ENCODE peak calls at places on chromosomes 13 and 19, in four cellular contexts. S is adrenal gland, P is ovary, H is heart left ventricle. C is an unnamed sample.

GRCh38 chr13:49098198-49098597 is 121.9 kb upstream of the MLNR start:
- DNase-seq in S (peak; percentile 58), P (no peak), H (peak; percentile 27), C (no peak)

GRCh38 chr13:79126706-79127105 is 279.3 kb downstream of the RBM26 start:
- DNase-seq in S (no peak), P (no peak), H (no peak), C (no peak)

GRCh38 chr13:90889906-90890305 is 457.6 kb upstream of the MIR17HG start:
- DNase-seq in S (no peak), P (no peak), H (no peak), C (no peak)

GRCh38 chr13:33512880-33513554 is 227.5 kb upstream of the STARD13 start:
- DNase-seq in S (no peak), P (no peak), H (no peak), C (no peak)

GRCh38 chr13:93559718-93560117 is 333.1 kb downstream of the GPC6 start:
- DNase-seq in S (no peak), P (no peak), H (no peak), C (no peak)

GRCh38 chr13:59651479-59651878 is 512.2 kb downstream of the DIAPH3 start:
- DNase-seq in S (no peak), P (no peak), H (no peak), C (no peak)

GRCh38 chr13:114148521-114148855 is 16.1 kb upstream of the RASA3 start:
- DNase-seq in S (peak; percentile 8), P (no peak), H (peak; percentile 8), C (no peak)

GRCh38 chr19:50552540-50552939 is 15.7 kb downstream of the LRRC4B start:
- DNase-seq in S (no peak), P (no peak), H (no peak), C (no peak)

GRCh38 chr19:36182612-36183454 is 30.6 kb upstream of the COX7A1 start:
- DNase-seq in S (no peak), P (no peak), H (no peak), C (no peak)

GRCh38 chr13:78437781-78438180 is 165.6 kb downstream of the POU4F1 start:
- DNase-seq in S (no peak), P (no peak), H (no peak), C (no peak)

GRCh38 chr19:49391581-49392399 is 3.7 kb downstream of the KASH5 start:
- DNase-seq in S (peak; percentile 79), P (peak; percentile 72), H (peak; percentile 66), C (no peak)

GRCh38 chr19:32253683-32254020 is 91.8 kb upstream of the ZNF507 start:
- DNase-seq in S (no peak), P (no peak), H (no peak), C (no peak)

GRCh38 chr19:41563847-41564514 is 12.0 kb upstream of the CEACAM21 start:
- DNase-seq in S (no peak), P (no peak), H (no peak), C (no peak)

GRCh38 chr13:97498419-97498818 is 64.5 kb downstream of the RAP2A start:
- DNase-seq in S (no peak), P (no peak), H (no peak), C (no peak)

GRCh38 chr19:29680447-29680846 is 15.2 kb downstream of the PLEKHF1 start:
- DNase-seq in S (no peak), P (no peak), H (no peak), C (peak; percentile 35)

GRCh38 chr19:7870571-7871279 is 3.5 kb downstream of the PRR36 start:
- DNase-seq in S (peak; percentile 89), P (peak; percentile 88), H (no peak), C (no peak)

GRCh38 chr19:10517361-10517759 is at the start of gene S1PR5:
- DNase-seq in S (peak; percentile 33), P (no peak), H (no peak), C (no peak)

GRCh38 chr13:40287428-40287827 is 379.0 kb downstream of the FOXO1 start:
- DNase-seq in S (no peak), P (no peak), H (no peak), C (no peak)

GRCh38 chr13:23889598-23890224 is 511 bp upstream of the MIPEP start:
- DNase-seq in S (no peak), P (no peak), H (no peak), C (no peak)

GRCh38 chr13:77114271-77114670 is 87.3 kb upstream of the FBXL3 start:
- DNase-seq in S (no peak), P (no peak), H (no peak), C (no peak)

GRCh38 chr19:18476507-18477041 is 38.6 kb upstream of the ISYNA1 start:
- DNase-seq in S (no peak), P (no peak), H (no peak), C (no peak)

GRCh38 chr13:55653497-55653896 is 1487.2 kb upstream of the PRR20A start:
- DNase-seq in S (no peak), P (no peak), H (no peak), C (no peak)

GRCh38 chr19:57269515-57270250 is 10.6 kb upstream of the ZNF460 start:
- DNase-seq in S (no peak), P (no peak), H (no peak), C (no peak)

GRCh38 chr13:29918845-29919244 is 68.4 kb upstream of the UBL3 start:
- DNase-seq in S (no peak), P (no peak), H (no peak), C (no peak)

GRCh38 chr19:33465371-33465770 is 56.2 kb downstream of the PEPD start:
- DNase-seq in S (no peak), P (peak; percentile 13), H (no peak), C (no peak)

GRCh38 chr19:56124578-56124977 is 3.5 kb upstream of the ZNF787 start:
- DNase-seq in S (no peak), P (no peak), H (no peak), C (no peak)

GRCh38 chr19:56132316-56132822 is 8.7 kb upstream of the ZNF444 start:
- DNase-seq in S (no peak), P (no peak), H (no peak), C (no peak)

GRCh38 chr19:56131651-56132050 is 9.4 kb upstream of the ZNF444 start:
- DNase-seq in S (no peak), P (no peak), H (no peak), C (no peak)

GRCh38 chr19:56125806-56126590 is 4.9 kb upstream of the ZNF787 start:
- DNase-seq in S (no peak), P (no peak), H (no peak), C (no peak)

DNA sequence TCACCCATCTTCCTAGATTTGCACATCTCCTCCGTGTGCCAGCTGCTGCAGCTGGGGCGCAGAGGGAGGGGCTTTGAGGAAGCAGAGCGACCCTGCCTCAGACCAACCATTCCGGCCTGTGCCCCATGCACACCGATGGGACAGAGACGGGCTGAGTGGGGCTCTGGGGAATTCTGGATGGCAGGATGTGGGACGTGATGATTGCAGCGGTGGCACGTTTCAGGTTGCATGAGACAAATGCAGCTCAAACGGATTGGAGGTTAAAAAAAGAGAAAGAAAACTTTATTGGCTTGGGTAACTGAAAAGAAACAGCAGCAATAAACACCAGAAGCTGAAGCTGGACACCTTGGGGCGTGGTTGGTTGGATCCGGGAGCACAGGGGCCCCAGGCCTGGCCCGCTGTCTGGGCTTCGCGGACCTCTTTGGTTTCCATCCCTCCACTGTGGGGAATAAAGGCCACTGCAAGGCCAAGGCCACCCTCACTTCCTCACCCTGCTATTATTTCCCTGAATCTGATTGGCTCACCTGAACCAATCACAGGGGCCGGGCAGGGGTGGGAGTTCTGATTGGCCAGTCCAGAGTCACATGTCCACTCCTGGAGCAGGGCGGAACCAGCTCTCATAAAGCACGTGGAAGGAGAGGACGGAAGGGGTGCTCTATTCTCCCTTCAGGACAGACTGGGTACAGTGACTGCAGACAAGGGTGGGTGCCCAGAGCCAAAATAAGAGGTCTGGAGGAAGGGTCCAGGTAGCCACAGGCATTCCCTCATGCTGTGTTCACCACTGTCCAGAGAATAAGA is 6.1 kb upstream of the ZNF787 start:
- DNase-seq in S (no peak), P (no peak), H (no peak), C (no peak)
- TF ChIP-seq POLR2A in S (no peak), P (no peak), H (no peak), C (no peak)

GRCh38 chr19:4717191-4717965 is 6.3 kb downstream of the DPP9 start:
- DNase-seq in S (no peak), P (no peak), H (no peak), C (no peak)
- H3K4me3 ChIP-seq in S (no peak overlapping the region), P (no peak overlapping the region), H (no peak overlapping the region), C (no peak overlapping the region)

GRCh38 chr19:39397360-39398296 is 6.5 kb downstream of the MED29 start:
- DNase-seq in S (peak; percentile 89), P (peak; percentile 93), H (peak; percentile 89), C (no peak)
- TF ChIP-seq POLR2A in S (no peak), P (peak; percentile 28), H (peak; percentile 17), C (no peak)

DNA sequence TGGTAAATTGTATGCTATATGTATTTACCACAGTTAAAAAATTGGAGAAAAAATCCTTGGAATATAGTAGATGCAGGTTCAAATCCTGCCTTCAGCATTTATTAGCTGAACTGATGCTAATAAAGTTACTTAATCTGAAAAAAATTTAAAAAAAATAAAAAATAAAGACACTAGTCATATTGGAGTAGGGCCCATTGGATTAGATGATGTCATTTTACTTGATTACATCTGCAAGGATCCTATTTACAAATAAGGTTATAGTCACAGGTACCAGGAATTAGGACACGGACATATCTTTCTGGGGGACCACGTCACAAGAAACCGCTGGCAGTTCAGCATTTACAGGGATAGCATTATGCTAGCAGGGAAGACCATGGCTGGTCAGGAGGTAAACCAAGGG is 6.2 kb downstream of the ZNF555 start:
- DNase-seq in S (no peak), P (no peak), H (no peak), C (no peak)
- H3K4me3 ChIP-seq in S (no peak overlapping the region), P (no peak overlapping the region), H (no peak overlapping the region), C (no peak overlapping the region)

GRCh38 chr19:45769054-45769782 is at the start of gene SIX5:
- DNase-seq in S (peak; percentile 99), P (peak; percentile 100), H (peak; percentile 99), C (peak; percentile 70)

GRCh38 chr19:45768644-45769053 is 403 bp downstream of the SIX5 start:
- DNase-seq in S (peak; percentile 70), P (peak; percentile 78), H (peak; percentile 61), C (no peak)

GRCh38 chr19:45767410-45767880 is 1.6 kb downstream of the SIX5 start:
- DNase-seq in S (peak; percentile 82), P (peak; percentile 90), H (peak; percentile 86), C (no peak)

GRCh38 chr19:45766919-45767346 is 2.1 kb downstream of the SIX5 start:
- DNase-seq in S (no peak), P (no peak), H (no peak), C (no peak)

DNA sequence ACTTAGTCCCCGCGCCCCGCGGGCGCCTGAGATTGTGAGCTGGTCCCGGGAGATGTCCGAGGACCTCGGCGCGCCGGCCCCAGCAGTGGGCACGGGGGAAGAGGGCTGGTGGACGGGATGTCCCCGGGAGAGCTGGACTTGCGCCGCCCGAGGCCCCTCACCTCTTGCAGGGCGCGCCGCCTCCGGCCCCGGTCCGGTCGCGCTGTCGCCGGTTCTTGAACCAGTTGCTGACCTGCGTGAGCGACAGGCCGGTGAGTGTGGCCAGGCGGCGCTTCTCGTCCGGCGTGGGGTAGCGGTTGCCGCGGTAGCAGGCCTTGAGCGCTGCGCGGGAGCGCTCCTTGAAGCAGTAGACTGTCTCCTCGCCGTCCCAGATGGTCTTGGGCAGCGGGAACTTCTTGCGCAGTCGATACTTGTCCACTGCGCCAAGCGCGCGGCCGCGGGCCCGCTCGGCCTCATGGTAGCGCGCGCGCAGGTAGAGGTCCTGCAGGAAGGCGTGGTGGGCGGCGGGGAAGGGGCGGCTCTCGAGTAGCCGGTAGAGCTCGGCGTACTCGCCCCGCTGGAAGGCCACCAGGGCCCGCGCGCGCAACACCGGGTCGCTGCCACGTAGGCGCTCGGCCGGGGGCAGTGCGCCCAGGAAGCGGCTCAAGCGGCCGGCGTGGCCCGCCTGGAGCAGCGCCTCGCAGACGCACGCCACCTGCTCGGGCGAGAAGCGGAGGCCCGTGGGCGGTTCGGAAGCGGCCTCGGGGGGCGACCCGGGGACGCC is 990 bp downstream of the SIX5 start:
- DNase-seq in S (peak; percentile 71), P (peak; percentile 86), H (peak; percentile 71), C (no peak)
- TF ChIP-seq POLR2A in S (peak; percentile 55), P (peak; percentile 20), H (no peak), C (no peak)